ENCODE peak calls at places on chromosomes 3 and 15, in six cellular contexts. One of them, this sample, is unnamed.

GRCh38 chr15:50249704-50250103 is 15.8 kb downstream of the HDC start:
- DNase-seq in stimulated activated CD4-positive, alpha-beta T cell treated with anti-CD3 and anti-CD28 coated beads, TNF-alpha, amount 100 ng/mL, for 1 hour: no peak
- DNase-seq in astrocyte: no peak
- DNase-seq in hypothalamus: no peak
- DNase-seq in HFF-Myc: no peak
- DNase-seq in amniotic epithelial cell: no peak
- DNase-seq in this sample: no peak

GRCh38 chr15:64152507-64153387 is 1.2 kb downstream of the SNX22 start:
- DNase-seq in stimulated activated CD4-positive, alpha-beta T cell treated with anti-CD3 and anti-CD28 coated beads, TNF-alpha, amount 100 ng/mL, for 1 hour: no peak
- DNase-seq in astrocyte: no peak
- DNase-seq in hypothalamus: no peak
- DNase-seq in HFF-Myc: no peak
- DNase-seq in amniotic epithelial cell: no peak
- DNase-seq in this sample: no peak

GRCh38 chr15:56805466-56806146 is 72.3 kb upstream of the ZNF280D start:
- DNase-seq in stimulated activated CD4-positive, alpha-beta T cell treated with anti-CD3 and anti-CD28 coated beads, TNF-alpha, amount 100 ng/mL, for 1 hour: no peak
- DNase-seq in astrocyte: peak
- DNase-seq in hypothalamus: no peak
- DNase-seq in HFF-Myc: peak
- DNase-seq in amniotic epithelial cell: peak
- DNase-seq in this sample: no peak

GRCh38 chr15:52518487-52518886 is 10.2 kb downstream of the MYO5A start:
- DNase-seq in stimulated activated CD4-positive, alpha-beta T cell treated with anti-CD3 and anti-CD28 coated beads, TNF-alpha, amount 100 ng/mL, for 1 hour: no peak
- DNase-seq in astrocyte: peak
- DNase-seq in hypothalamus: no peak
- DNase-seq in HFF-Myc: no peak
- DNase-seq in amniotic epithelial cell: peak
- DNase-seq in this sample: no peak

GRCh38 chr15:35697549-35698299 is 151.8 kb upstream of the DPH6 start:
- DNase-seq in stimulated activated CD4-positive, alpha-beta T cell treated with anti-CD3 and anti-CD28 coated beads, TNF-alpha, amount 100 ng/mL, for 1 hour: no peak
- DNase-seq in astrocyte: peak
- DNase-seq in hypothalamus: no peak
- DNase-seq in HFF-Myc: peak
- DNase-seq in amniotic epithelial cell: peak
- DNase-seq in this sample: no peak

GRCh38 chr3:177287231-177287630 is 89.9 kb upstream of the TBL1XR1 start:
- DNase-seq in stimulated activated CD4-positive, alpha-beta T cell treated with anti-CD3 and anti-CD28 coated beads, TNF-alpha, amount 100 ng/mL, for 1 hour: no peak
- DNase-seq in astrocyte: no peak
- DNase-seq in hypothalamus: no peak
- DNase-seq in HFF-Myc: no peak
- DNase-seq in amniotic epithelial cell: no peak
- DNase-seq in this sample: no peak

GRCh38 chr3:45612138-45612537 is 17.6 kb downstream of the LIMD1 start:
- DNase-seq in stimulated activated CD4-positive, alpha-beta T cell treated with anti-CD3 and anti-CD28 coated beads, TNF-alpha, amount 100 ng/mL, for 1 hour: no peak
- DNase-seq in astrocyte: no peak
- DNase-seq in hypothalamus: no peak
- DNase-seq in HFF-Myc: no peak
- DNase-seq in amniotic epithelial cell: no peak
- DNase-seq in this sample: no peak

GRCh38 chr3:127196002-127196401 is 3.1 kb downstream of the PRR23E start:
- DNase-seq in stimulated activated CD4-positive, alpha-beta T cell treated with anti-CD3 and anti-CD28 coated beads, TNF-alpha, amount 100 ng/mL, for 1 hour: no peak
- DNase-seq in astrocyte: no peak
- DNase-seq in hypothalamus: no peak
- DNase-seq in HFF-Myc: no peak
- DNase-seq in amniotic epithelial cell: no peak
- DNase-seq in this sample: no peak

GRCh38 chr3:176953106-176954080 is 243.9 kb downstream of the TBL1XR1 start:
- DNase-seq in stimulated activated CD4-positive, alpha-beta T cell treated with anti-CD3 and anti-CD28 coated beads, TNF-alpha, amount 100 ng/mL, for 1 hour: no peak
- DNase-seq in astrocyte: peak
- DNase-seq in hypothalamus: no peak
- DNase-seq in HFF-Myc: no peak
- DNase-seq in amniotic epithelial cell: peak
- DNase-seq in this sample: no peak

GRCh38 chr3:64575211-64575844 is 112.5 kb downstream of the ADAMTS9 start:
- DNase-seq in stimulated activated CD4-positive, alpha-beta T cell treated with anti-CD3 and anti-CD28 coated beads, TNF-alpha, amount 100 ng/mL, for 1 hour: no peak
- DNase-seq in astrocyte: no peak
- DNase-seq in hypothalamus: no peak
- DNase-seq in HFF-Myc: peak
- DNase-seq in amniotic epithelial cell: peak
- DNase-seq in this sample: no peak

GRCh38 chr3:117017135-117017990 is 307.8 kb downstream of the TUSC7 start:
- DNase-seq in stimulated activated CD4-positive, alpha-beta T cell treated with anti-CD3 and anti-CD28 coated beads, TNF-alpha, amount 100 ng/mL, for 1 hour: no peak
- DNase-seq in astrocyte: no peak
- DNase-seq in hypothalamus: no peak
- DNase-seq in HFF-Myc: no peak
- DNase-seq in amniotic epithelial cell: peak
- DNase-seq in this sample: no peak

GRCh38 chr3:134772591-134772990 is 22.5 kb upstream of the EPHB1 start:
- DNase-seq in stimulated activated CD4-positive, alpha-beta T cell treated with anti-CD3 and anti-CD28 coated beads, TNF-alpha, amount 100 ng/mL, for 1 hour: no peak
- DNase-seq in astrocyte: no peak
- DNase-seq in hypothalamus: no peak
- DNase-seq in HFF-Myc: no peak
- DNase-seq in amniotic epithelial cell: no peak
- DNase-seq in this sample: no peak

GRCh38 chr3:128367221-128367620 is 99.5 kb downstream of the DNAJB8 start:
- DNase-seq in stimulated activated CD4-positive, alpha-beta T cell treated with anti-CD3 and anti-CD28 coated beads, TNF-alpha, amount 100 ng/mL, for 1 hour: no peak
- DNase-seq in astrocyte: no peak
- DNase-seq in hypothalamus: no peak
- DNase-seq in HFF-Myc: no peak
- DNase-seq in amniotic epithelial cell: no peak
- DNase-seq in this sample: no peak

GRCh38 chr3:40103829-40104228 is 205.7 kb upstream of the EIF1B start:
- DNase-seq in stimulated activated CD4-positive, alpha-beta T cell treated with anti-CD3 and anti-CD28 coated beads, TNF-alpha, amount 100 ng/mL, for 1 hour: no peak
- DNase-seq in astrocyte: no peak
- DNase-seq in hypothalamus: no peak
- DNase-seq in HFF-Myc: no peak
- DNase-seq in amniotic epithelial cell: no peak
- DNase-seq in this sample: no peak

GRCh38 chr3:44280631-44281030 is 38.9 kb downstream of the TOPAZ1 start:
- DNase-seq in stimulated activated CD4-positive, alpha-beta T cell treated with anti-CD3 and anti-CD28 coated beads, TNF-alpha, amount 100 ng/mL, for 1 hour: no peak
- DNase-seq in astrocyte: no peak
- DNase-seq in hypothalamus: no peak
- DNase-seq in HFF-Myc: no peak
- DNase-seq in amniotic epithelial cell: no peak
- DNase-seq in this sample: no peak

GRCh38 chr3:171313702-171314101 is 146.5 kb downstream of the TNIK start:
- DNase-seq in stimulated activated CD4-positive, alpha-beta T cell treated with anti-CD3 and anti-CD28 coated beads, TNF-alpha, amount 100 ng/mL, for 1 hour: no peak
- DNase-seq in astrocyte: no peak
- DNase-seq in hypothalamus: no peak
- DNase-seq in HFF-Myc: no peak
- DNase-seq in amniotic epithelial cell: no peak
- DNase-seq in this sample: no peak

GRCh38 chr3:45078910-45079522 is 52.9 kb downstream of the CLEC3B start:
- DNase-seq in stimulated activated CD4-positive, alpha-beta T cell treated with anti-CD3 and anti-CD28 coated beads, TNF-alpha, amount 100 ng/mL, for 1 hour: no peak
- DNase-seq in astrocyte: peak
- DNase-seq in hypothalamus: no peak
- DNase-seq in HFF-Myc: no peak
- DNase-seq in amniotic epithelial cell: peak
- DNase-seq in this sample: no peak

GRCh38 chr3:65955792-65956477 is 82.8 kb downstream of the MAGI1 start:
- DNase-seq in stimulated activated CD4-positive, alpha-beta T cell treated with anti-CD3 and anti-CD28 coated beads, TNF-alpha, amount 100 ng/mL, for 1 hour: no peak
- DNase-seq in astrocyte: peak
- DNase-seq in hypothalamus: no peak
- DNase-seq in HFF-Myc: no peak
- DNase-seq in amniotic epithelial cell: peak
- DNase-seq in this sample: no peak

GRCh38 chr15:65400760-65401606 is 21.8 kb downstream of the IGDCC4 start:
- DNase-seq in stimulated activated CD4-positive, alpha-beta T cell treated with anti-CD3 and anti-CD28 coated beads, TNF-alpha, amount 100 ng/mL, for 1 hour: no peak
- DNase-seq in astrocyte: peak
- DNase-seq in hypothalamus: peak
- DNase-seq in HFF-Myc: peak
- DNase-seq in amniotic epithelial cell: peak
- DNase-seq in this sample: peak

GRCh38 chr3:37456270-37456708 is 281.9 kb upstream of the LRRFIP2 start:
- DNase-seq in stimulated activated CD4-positive, alpha-beta T cell treated with anti-CD3 and anti-CD28 coated beads, TNF-alpha, amount 100 ng/mL, for 1 hour: no peak
- DNase-seq in astrocyte: no peak
- DNase-seq in hypothalamus: peak
- DNase-seq in HFF-Myc: no peak
- DNase-seq in amniotic epithelial cell: no peak
- DNase-seq in this sample: no peak

GRCh38 chr3:30524357-30525040 is 81.9 kb upstream of the TGFBR2 start:
- DNase-seq in stimulated activated CD4-positive, alpha-beta T cell treated with anti-CD3 and anti-CD28 coated beads, TNF-alpha, amount 100 ng/mL, for 1 hour: no peak
- DNase-seq in astrocyte: no peak
- DNase-seq in hypothalamus: no peak
- DNase-seq in HFF-Myc: no peak
- DNase-seq in amniotic epithelial cell: no peak
- DNase-seq in this sample: no peak

This sample was measured in GM18507.